ENCODE peak calls at places on chromosomes 6 and 20, in four cellular contexts. Z, E, P and O are unnamed samples.

GRCh38 chr6:129112591-129112990 is 229.7 kb downstream of the LAMA2 start:
- DNase-seq in Z (no peak), E (no peak), P (no peak), O (no peak)

GRCh38 chr20:1945134-1945618 is 48.7 kb downstream of the PDYN start:
- DNase-seq in Z (no peak), E (no peak), P (no peak), O (no peak)

GRCh38 chr20:23050847-23051627 is 1.6 kb upstream of the THBD start:
- DNase-seq in Z (no peak), E (no peak), P (no peak), O (peak)

GRCh38 chr6:159094444-159095252 is 49.9 kb upstream of the TAGAP start:
- DNase-seq in Z (no peak), E (peak), P (no peak), O (no peak)

GRCh38 chr6:136676075-136676474 is 116.2 kb downstream of the MAP3K5 start:
- DNase-seq in Z (no peak), E (no peak), P (no peak), O (no peak)

GRCh38 chr6:41466437-41466990 is 79.7 kb upstream of the FOXP4 start:
- DNase-seq in Z (no peak), E (no peak), P (no peak), O (no peak)

GRCh38 chr6:158058156-158058723 is 76.6 kb downstream of the SYNJ2 start:
- DNase-seq in Z (no peak), E (no peak), P (no peak), O (no peak)

GRCh38 chr6:41100871-41101287 is 28.1 kb downstream of the NFYA start:
- DNase-seq in Z (no peak), E (peak), P (no peak), O (no peak)

GRCh38 chr20:3402453-3402852 is 5.0 kb downstream of the DNAAF9 start:
- DNase-seq in Z (no peak), E (no peak), P (no peak), O (no peak)

GRCh38 chr20:21812384-21812783 is 106.9 kb downstream of the PAX1 start:
- DNase-seq in Z (no peak), E (no peak), P (no peak), O (no peak)

GRCh38 chr20:63891061-63892002 is 3.6 kb upstream of the DNAJC5 start:
- DNase-seq in Z (no peak), E (no peak), P (no peak), O (no peak)

GRCh38 chr6:116386581-116387299 is 16.0 kb downstream of the DSE start:
- DNase-seq in Z (no peak), E (no peak), P (no peak), O (no peak)

GRCh38 chr6:160348209-160348551 is at the start of gene SLC22A3:
- DNase-seq in Z (no peak), E (no peak), P (no peak), O (no peak)